ENCODE peak calls at places on chromosomes 13 and 19, in six cellular contexts. S is nephron progenitor cell, Q is psoas muscle, J is foreskin fibroblast, P is HepG2, A is breast epithelium. F is an unnamed sample.

GRCh38 chr13:111183087-111183645 is 68.1 kb downstream of the ARHGEF7 start:
- DNase-seq in A (no peak), J (no peak), P (no peak), S (no peak), Q (no peak), F (no peak)

GRCh38 chr19:57320180-57321084 is at the start of gene ZNF543:
- DNase-seq in Q (peak), S (peak), A (peak), P (peak), J (peak), F (peak)

GRCh38 chr19:383922-384800 is 24.8 kb downstream of the C2CD4C start:
- DNase-seq in Q (no peak), A (peak), J (no peak), P (peak), S (peak), F (no peak)

GRCh38 chr13:26050568-26051230 is 1.1 kb downstream of the SHISA2 start:
- DNase-seq in S (peak), A (no peak), Q (peak), P (no peak), J (peak), F (peak)

GRCh38 chr19:50510121-50510670 is 795 bp downstream of the JOSD2 start:
- DNase-seq in P (no peak), J (peak), Q (no peak), A (no peak), S (no peak), F (no peak)

GRCh38 chr19:49149652-49150105 is 5.5 kb downstream of the HRC start:
- DNase-seq in P (peak), Q (peak), A (peak), S (peak), J (peak), F (peak)

GRCh38 chr19:6730153-6730804 is 7.1 kb downstream of the GPR108 start:
- DNase-seq in J (no peak), S (peak), A (no peak), Q (peak), P (peak), F (no peak)

GRCh38 chr13:94224670-94225069 is 254.8 kb downstream of the DCT start:
- DNase-seq in Q (no peak), P (peak), A (no peak), S (no peak), J (no peak), F (no peak)

GRCh38 chr19:2517881-2518601 is 42.1 kb downstream of the GADD45B start:
- DNase-seq in Q (peak), S (no peak), A (no peak), P (no peak), J (no peak), F (peak)

DNA sequence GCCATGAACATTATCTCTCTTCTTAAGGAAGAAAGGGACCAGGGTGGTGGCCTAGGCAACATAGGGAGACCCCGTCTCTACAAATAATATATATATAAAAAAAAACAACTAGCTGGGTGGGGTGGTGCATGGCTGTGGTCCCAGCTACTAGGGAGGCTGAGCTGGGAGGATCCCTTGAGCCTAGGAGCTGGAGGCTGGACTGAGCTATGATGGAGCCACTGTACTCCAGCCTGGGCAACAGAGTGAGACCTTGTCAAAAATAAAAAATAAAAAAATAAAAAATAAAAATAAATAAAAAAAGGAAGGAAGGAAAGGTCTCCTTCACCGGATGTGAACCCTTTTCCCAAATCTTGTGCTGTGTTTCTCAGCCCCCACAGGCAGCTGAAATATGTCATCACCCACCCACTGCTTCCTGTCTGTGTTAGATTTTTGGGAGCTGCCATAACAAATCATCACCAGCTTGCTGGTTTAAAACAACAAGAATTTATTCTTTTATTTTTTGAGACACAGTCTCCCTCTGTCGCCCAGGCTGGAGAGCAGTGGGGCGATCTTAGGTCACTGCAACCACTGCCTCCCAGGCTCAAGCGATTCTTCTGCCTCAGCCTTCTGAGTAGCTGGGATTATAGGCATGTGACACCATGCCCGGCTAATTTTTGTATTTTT is 9.5 kb upstream of the TSPAN16 start:
- DNase-seq in P (no peak), Q (no peak), A (no peak), S (no peak), J (peak), F (no peak)
- TF ChIP-seq CTCF in P (peak), Q (peak), A (no peak), S (no peak), J (no peak), F (no peak)

GRCh38 chr19:17532557-17532956 is 21.1 kb downstream of the PGLS start:
- DNase-seq in J (no peak), S (no peak), A (no peak), P (no peak), Q (no peak), F (no peak)

GRCh38 chr19:17538684-17539287 is 16.7 kb upstream of the COLGALT1 start:
- DNase-seq in A (no peak), Q (no peak), P (no peak), J (no peak), S (no peak), F (no peak)

GRCh38 chr19:17532116-17532515 is 20.7 kb downstream of the PGLS start:
- DNase-seq in A (no peak), Q (no peak), J (no peak), S (no peak), P (no peak), F (no peak)

GRCh38 chr19:17536957-17537356 is 18.5 kb upstream of the COLGALT1 start:
- DNase-seq in P (no peak), S (no peak), J (no peak), Q (no peak), A (no peak), F (no peak)

GRCh38 chr19:17534767-17535166 is 20.7 kb upstream of the COLGALT1 start:
- DNase-seq in S (no peak), Q (no peak), J (no peak), A (no peak), P (no peak), F (no peak)
- TF ChIP-seq CTCF in S (no peak), Q (no peak), J (no peak), A (no peak), P (no peak), F (no peak)

DNA sequence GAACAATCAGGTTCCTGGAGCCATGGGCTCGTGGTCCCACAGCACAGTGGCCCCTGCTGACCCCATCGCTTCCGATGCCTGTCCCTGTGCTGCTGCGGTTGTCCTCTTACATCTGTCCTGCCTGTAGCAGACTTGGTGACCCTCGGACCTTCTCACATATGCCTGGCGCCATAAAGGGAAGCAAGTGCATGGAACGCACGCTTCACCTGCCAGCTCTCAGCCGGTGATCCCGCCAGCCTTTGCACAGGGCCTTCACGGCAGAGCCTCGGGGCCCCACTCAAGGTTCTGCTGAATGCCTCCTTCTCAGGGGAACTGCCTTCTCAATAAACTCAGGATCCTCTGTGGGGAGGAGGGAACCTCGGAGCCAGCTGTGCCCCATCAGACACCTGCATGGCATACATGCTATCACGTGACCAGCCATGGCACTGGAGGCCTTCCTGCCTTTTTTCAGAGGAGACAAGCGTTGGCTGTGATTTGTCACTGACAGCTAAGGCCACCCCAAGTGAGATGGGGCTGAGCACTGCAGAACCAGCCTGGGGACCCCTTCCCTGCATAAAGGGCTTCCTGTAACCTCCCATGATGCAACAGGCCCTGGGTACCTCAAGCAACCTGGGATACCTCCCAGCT is 24.3 kb downstream of the PEPD start:
- DNase-seq in S (no peak), P (no peak), J (no peak), Q (no peak), A (no peak), F (no peak)
- TF ChIP-seq CTCF in S (no peak), P (no peak), J (no peak), Q (no peak), A (no peak), F (no peak)

GRCh38 chr19:3687774-3688706 is 12.2 kb downstream of the PIP5K1C start:
- DNase-seq in P (peak), J (no peak), S (peak), Q (no peak), A (peak), F (no peak)
- TF ChIP-seq CTCF in P (no peak), J (no peak), S (no peak), Q (no peak), A (no peak), F (no peak)

DNA sequence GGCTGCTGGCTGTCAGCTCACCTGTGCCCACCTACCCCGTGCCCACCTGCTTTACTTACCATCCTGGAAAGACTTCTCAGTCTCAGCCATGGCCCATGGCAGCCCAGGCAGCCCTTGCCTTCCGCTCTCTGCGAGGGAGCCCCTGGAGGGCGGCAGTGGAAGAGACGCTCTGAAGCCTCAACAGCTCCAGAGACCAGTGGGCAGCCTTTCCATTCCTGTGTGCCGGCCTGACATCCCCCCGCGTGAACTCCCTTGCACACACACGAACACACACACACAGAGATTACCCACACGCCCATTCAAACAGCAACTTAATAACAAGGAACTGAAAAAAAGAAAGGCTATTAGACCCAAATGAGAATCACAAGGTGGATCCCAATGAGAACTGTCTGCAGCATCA is 14.2 kb upstream of the RASA3 start:
- DNase-seq in Q (peak), A (no peak), J (no peak), P (no peak), S (no peak), F (no peak)
- TF ChIP-seq CTCF in Q (no peak), A (no peak), J (no peak), P (peak), S (peak), F (no peak)

GRCh38 chr19:13091400-13092161 is 11.1 kb downstream of the LYL1 start:
- DNase-seq in S (no peak), A (no peak), Q (peak), P (no peak), J (peak), F (peak)
- TF ChIP-seq CTCF in S (no peak), A (peak), Q (no peak), P (no peak), J (no peak), F (no peak)

DNA sequence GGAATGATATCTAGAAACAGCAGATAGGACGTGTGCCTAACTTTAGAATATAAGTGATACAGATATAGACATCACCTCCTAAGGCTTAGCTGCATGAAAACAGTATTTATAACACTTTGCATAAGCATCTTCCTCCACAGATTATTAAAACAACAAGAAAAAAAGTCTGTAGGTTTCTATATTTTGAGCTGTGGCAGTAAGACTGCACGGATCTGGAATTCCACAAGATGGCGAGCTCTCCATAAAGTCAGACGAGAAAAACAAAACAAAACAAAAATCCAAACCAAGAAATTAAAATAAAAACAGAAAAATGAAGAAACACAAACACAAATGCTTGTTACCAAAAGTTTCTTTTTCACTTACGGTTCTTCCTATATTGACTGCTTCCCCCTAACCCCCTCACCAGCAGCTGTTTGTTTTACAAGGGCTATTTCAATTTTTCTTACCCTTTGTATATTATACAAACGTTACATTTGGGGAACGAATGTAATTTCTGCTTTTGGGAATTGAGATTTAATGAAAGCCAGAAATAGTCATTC is 285.8 kb downstream of the MYO16 start:
- DNase-seq in Q (no peak), A (no peak), J (peak), S (no peak), P (peak), F (no peak)
- TF ChIP-seq CTCF in Q (peak), A (no peak), J (peak), S (peak), P (peak), F (peak)

DNA sequence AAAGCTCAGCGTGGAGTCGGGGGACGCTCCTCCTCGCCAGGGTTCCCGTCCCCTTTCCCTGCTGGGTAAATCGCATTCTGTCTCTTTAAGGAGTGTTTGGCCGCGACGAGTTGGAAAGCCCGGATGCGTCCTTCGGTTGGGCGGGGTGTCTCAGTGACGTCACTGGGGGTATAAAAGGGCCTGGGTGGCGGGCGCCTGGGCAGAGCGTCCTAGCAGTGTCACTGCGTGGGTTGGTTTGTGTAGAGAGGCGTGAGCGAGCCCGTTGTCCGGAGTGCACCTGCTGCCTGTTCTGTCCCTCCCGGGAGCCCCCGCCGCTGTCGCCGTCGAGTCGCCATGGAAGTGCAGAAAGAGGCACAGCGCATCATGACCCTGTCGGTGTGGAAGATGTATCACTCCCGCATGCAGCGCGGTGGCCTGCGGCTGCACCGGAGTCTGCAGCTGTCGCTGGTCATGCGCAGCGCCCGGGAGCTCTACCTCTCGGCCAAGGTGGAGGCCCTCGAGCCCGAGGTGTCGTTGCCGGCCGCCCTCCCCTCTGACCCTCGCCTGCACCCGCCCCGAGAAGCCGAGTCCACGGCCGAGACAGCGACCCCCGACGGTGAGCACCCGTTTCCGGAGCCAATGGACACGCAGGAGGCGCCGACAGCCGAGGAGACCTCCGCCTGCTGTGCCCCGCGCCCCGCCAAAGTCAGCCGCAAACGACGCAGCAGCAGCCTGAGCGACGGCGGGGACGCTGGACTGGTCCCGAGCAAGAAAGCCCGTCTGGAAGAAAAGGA is 2.8 kb downstream of the IER2 start:
- DNase-seq in P (peak), A (peak), S (peak), Q (peak), J (peak), F (peak)
- TF ChIP-seq CTCF in P (no peak), A (peak), S (no peak), Q (no peak), J (peak), F (peak)

GRCh38 chr19:38033658-38034150 is 126.7 kb downstream of the SIPA1L3 start:
- DNase-seq in S (no peak), Q (no peak), P (no peak), A (no peak), J (no peak), F (no peak)
- TF ChIP-seq CTCF in S (no peak), Q (no peak), P (no peak), A (no peak), J (no peak), F (no peak)

F was measured in mesothelial cell of epicardium.